ENCODE peak calls at places on chromosomes 12 and 14, in six cellular contexts. M is IMR-90, H is SK-N-SH, E is A549, L is K562, N is HepG2. K is an unnamed sample.

GRCh38 chr14:103748539-103748867 is 32.9 kb downstream of the ZFYVE21 start:
- DNase-seq in M (no peak), H (no peak), E (no peak), L (no peak), N (no peak), K (no peak)

GRCh38 chr14:103746706-103747105 is 31.1 kb downstream of the ZFYVE21 start:
- DNase-seq in M (peak; percentile 58), H (no peak), E (no peak), L (peak; percentile 27), N (no peak), K (no peak)

GRCh38 chr12:32115404-32116104 is 8.9 kb downstream of the BICD1 start:
- DNase-seq in M (peak; percentile 100), H (peak; percentile 64), E (peak; percentile 89), L (no peak), N (no peak), K (no peak)

GRCh38 chr14:29584992-29585391 is 342.7 kb downstream of the PRKD1 start:
- DNase-seq in M (peak; percentile 94), H (no peak), E (no peak), L (no peak), N (peak; percentile 32), K (no peak)

GRCh38 chr14:32709072-32709471 is 229.6 kb upstream of the NPAS3 start:
- DNase-seq in M (peak; percentile 77), H (no peak), E (no peak), L (no peak), N (no peak), K (no peak)

GRCh38 chr14:22824711-22825359 is 4.9 kb upstream of the MRPL52 start:
- DNase-seq in M (peak; percentile 98), H (no peak), E (peak; percentile 61), L (peak; percentile 80), N (peak; percentile 85), K (no peak)

GRCh38 chr12:46107591-46107990 is 117.2 kb upstream of the SCAF11 start:
- DNase-seq in M (no peak), H (no peak), E (no peak), L (no peak), N (no peak), K (no peak)

GRCh38 chr12:48818831-48819590 is 715 bp downstream of the CACNB3 start:
- DNase-seq in M (no peak), H (no peak), E (no peak), L (no peak), N (no peak), K (no peak)

GRCh38 chr14:103737432-103738045 is 21.9 kb downstream of the ZFYVE21 start:
- DNase-seq in M (no peak), H (no peak), E (no peak), L (no peak), N (peak; percentile 12), K (no peak)

GRCh38 chr12:125143491-125143890 is 78.3 kb downstream of the AACS start:
- DNase-seq in M (peak; percentile 39), H (peak; percentile 49), E (no peak), L (no peak), N (no peak), K (no peak)

GRCh38 chr14:90114554-90114953 is 52.8 kb downstream of the KCNK13 start:
- DNase-seq in M (no peak), H (peak; percentile 12), E (peak; percentile 11), L (no peak), N (peak; percentile 5), K (no peak)

GRCh38 chr12:61282790-61283575 is 977.2 kb upstream of the USP15 start:
- DNase-seq in M (no peak), H (no peak), E (no peak), L (no peak), N (no peak), K (no peak)

GRCh38 chr12:40515041-40515825 is 177.0 kb upstream of the CNTN1 start:
- DNase-seq in M (no peak), H (no peak), E (no peak), L (no peak), N (no peak), K (no peak)

GRCh38 chr14:67734675-67735074 is 33.0 kb downstream of the RDH12 start:
- DNase-seq in M (peak; percentile 20), H (no peak), E (no peak), L (no peak), N (no peak), K (no peak)

GRCh38 chr12:120388711-120389431 is 19.9 kb upstream of the MSI1 start:
- DNase-seq in M (no peak), H (no peak), E (no peak), L (no peak), N (no peak), K (no peak)

GRCh38 chr12:19120795-19121194 is 8.7 kb upstream of the PLEKHA5 start:
- DNase-seq in M (peak; percentile 42), H (no peak), E (no peak), L (no peak), N (no peak), K (no peak)

GRCh38 chr12:45575823-45576448 is 153.6 kb upstream of the ARID2 start:
- DNase-seq in M (no peak), H (no peak), E (no peak), L (no peak), N (no peak), K (peak; percentile 31)

GRCh38 chr12:120453977-120454376 is 7.7 kb downstream of the GATC start:
- DNase-seq in M (peak; percentile 19), H (peak; percentile 68), E (peak; percentile 61), L (peak; percentile 43), N (peak; percentile 45), K (no peak)

GRCh38 chr14:71452535-71452934 is 479.7 kb upstream of the RGS6 start:
- DNase-seq in M (no peak), H (no peak), E (no peak), L (no peak), N (no peak), K (no peak)

GRCh38 chr14:47674148-47674545 is 1.3 kb downstream of the MDGA2 start:
- DNase-seq in M (no peak), H (peak; percentile 10), E (no peak), L (no peak), N (no peak), K (no peak)

GRCh38 chr12:93128332-93128707 is 199.2 kb upstream of the EEA1 start:
- DNase-seq in M (no peak), H (no peak), E (no peak), L (no peak), N (no peak), K (no peak)

GRCh38 chr12:119247720-119248043 is 69.0 kb downstream of the HSPB8 start:
- DNase-seq in M (no peak), H (no peak), E (no peak), L (no peak), N (no peak), K (no peak)

GRCh38 chr14:104868060-104868740 is 3.1 kb downstream of the CEP170B start:
- DNase-seq in M (no peak), H (no peak), E (no peak), L (no peak), N (no peak), K (no peak)

GRCh38 chr12:39931231-39931630 is 174.7 kb downstream of the SLC2A13 start:
- DNase-seq in M (no peak), H (no peak), E (no peak), L (no peak), N (no peak), K (no peak)

GRCh38 chr14:36519431-36520321 is at the start of gene NKX2-1:
- DNase-seq in M (no peak), H (peak; percentile 26), E (peak; percentile 43), L (no peak), N (no peak), K (no peak)

GRCh38 chr12:89756638-89757321 is 48.1 kb upstream of the ATP2B1 start:
- DNase-seq in M (peak; percentile 99), H (no peak), E (peak; percentile 76), L (peak; percentile 68), N (peak; percentile 54), K (peak; percentile 97)

DNA sequence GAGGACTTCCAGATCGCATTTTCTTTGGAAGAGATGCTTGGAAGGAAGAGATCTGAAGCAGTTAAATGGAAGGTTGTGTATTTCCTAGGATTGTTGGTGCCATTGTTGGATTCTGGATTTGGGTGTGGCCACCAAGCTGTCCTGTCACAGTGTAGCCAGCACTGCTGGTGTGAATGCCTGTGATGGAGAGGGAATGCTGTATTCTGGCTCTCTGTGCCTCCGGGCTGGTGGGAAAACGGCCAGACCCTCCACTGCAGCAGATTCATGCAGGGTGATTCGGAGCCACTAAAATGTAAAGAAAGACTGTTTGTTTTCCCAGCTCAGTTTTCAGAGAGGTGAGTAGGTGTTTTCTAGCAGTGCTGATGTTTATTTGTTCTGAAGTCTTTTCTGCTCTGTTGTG is 30.7 kb upstream of the MANSC4 start:
- DNase-seq in M (peak; percentile 45), H (peak; percentile 17), E (no peak), L (no peak), N (no peak), K (no peak)
- TF ChIP-seq SMC3 in M (no peak), H (no peak), E (no peak), L (no peak), N (no peak), K (no peak)

GRCh38 chr14:56333361-56334279 is 215.4 kb downstream of the PELI2 start:
- DNase-seq in M (peak; percentile 93), H (no peak), E (peak; percentile 30), L (peak; percentile 15), N (peak; percentile 13), K (no peak)
- TF ChIP-seq SMC3 in M (no peak), H (no peak), E (no peak), L (no peak), N (no peak), K (no peak)

GRCh38 chr12:6612652-6613014 is 5.5 kb upstream of the CHD4 start:
- DNase-seq in M (no peak), H (no peak), E (no peak), L (no peak), N (no peak), K (no peak)

GRCh38 chr12:6612247-6612646 is 5.1 kb upstream of the CHD4 start:
- DNase-seq in M (no peak), H (no peak), E (no peak), L (no peak), N (no peak), K (no peak)

GRCh38 chr12:6614513-6615177 is 7.5 kb upstream of the CHD4 start:
- DNase-seq in M (no peak), H (no peak), E (peak; percentile 33), L (no peak), N (no peak), K (no peak)

GRCh38 chr12:6613776-6614512 is 6.8 kb upstream of the CHD4 start:
- DNase-seq in M (peak; percentile 99), H (peak; percentile 88), E (peak; percentile 68), L (peak; percentile 90), N (peak; percentile 97), K (no peak)

GRCh38 chr12:6613015-6613775 is 6.0 kb upstream of the CHD4 start:
- DNase-seq in M (peak; percentile 72), H (peak; percentile 72), E (no peak), L (peak; percentile 82), N (peak; percentile 62), K (no peak)
- TF ChIP-seq SMC3 in M (no peak), H (no peak), E (no peak), L (no peak), N (no peak), K (no peak)

DNA sequence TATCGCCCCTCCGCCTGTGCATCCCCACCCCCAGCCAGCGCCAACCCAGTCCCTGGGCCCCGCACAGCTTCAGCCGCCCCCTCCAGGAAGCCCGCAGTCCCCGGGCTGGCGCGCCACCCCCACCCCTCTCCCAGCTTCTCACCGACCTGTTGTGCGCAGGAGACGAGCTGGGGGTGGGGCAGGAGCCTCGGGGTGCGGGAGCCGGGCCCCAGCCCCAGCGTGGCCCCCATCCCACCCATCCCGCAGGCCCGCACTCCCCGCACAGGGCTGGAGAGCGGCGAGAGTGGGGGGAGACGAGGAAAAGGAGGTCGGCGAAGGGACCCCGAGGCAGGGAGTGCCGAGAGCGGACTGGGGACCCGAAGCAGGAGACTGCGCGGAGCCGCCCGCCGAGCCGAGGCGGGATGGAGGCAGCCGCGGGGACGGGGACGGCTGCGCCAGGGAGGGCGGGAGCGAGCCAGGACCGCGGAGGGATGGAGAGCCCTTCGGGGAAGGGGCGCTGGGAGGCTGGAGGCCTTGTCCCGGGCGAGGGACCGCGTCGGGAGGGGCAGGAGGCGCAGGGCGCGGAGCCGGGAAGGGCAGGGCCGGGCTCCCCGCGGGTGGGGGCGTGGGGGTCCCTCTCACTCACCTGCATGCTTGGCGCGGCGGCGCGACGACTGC is 498 bp downstream of the PIANP start:
- DNase-seq in M (no peak), H (peak; percentile 86), E (no peak), L (no peak), N (no peak), K (no peak)
- TF ChIP-seq SMC3 in M (no peak), H (no peak), E (no peak), L (no peak), N (no peak), K (no peak)

K was measured in GM12878.